ENCODE peak calls at places on chromosomes 11 and 22, in five cellular contexts. Y is MM.1S, C is H9, J is fibroblast of lung, X is IMR-90. T is an unnamed sample.

GRCh38 chr11:100515087-100515486 is 172.0 kb upstream of the ARHGAP42 start:
- DNase-seq in Y (no peak), J (peak; percentile 5), C (peak; percentile 49), X (peak; percentile 42), T (peak; percentile 30)

GRCh38 chr11:128302425-128303186 is 284.8 kb downstream of the ETS1 start:
- DNase-seq in C (no peak), X (no peak), J (no peak), Y (peak; percentile 91), T (no peak)

GRCh38 chr11:64253043-64253442 is 1.7 kb downstream of the PLCB3 start:
- DNase-seq in X (no peak), Y (no peak), J (no peak), C (no peak), T (no peak)

GRCh38 chr11:134932761-134933160 is 520.7 kb upstream of the B3GAT1 start:
- DNase-seq in X (no peak), C (no peak), J (no peak), Y (no peak), T (no peak)

GRCh38 chr11:1532606-1533341 is 39.3 kb downstream of the DUSP8 start:
- DNase-seq in C (no peak), J (no peak), X (no peak), Y (no peak), T (peak; percentile 79)

GRCh38 chr11:11243790-11244469 is 109.1 kb downstream of the CSNK2A3 start:
- DNase-seq in Y (no peak), X (no peak), J (no peak), C (peak; percentile 72), T (no peak)

GRCh38 chr11:34916810-34917780 is 677 bp downstream of the PDHX start:
- DNase-seq in Y (no peak), C (no peak), X (peak; percentile 30), J (peak; percentile 38), T (no peak)

GRCh38 chr11:92380882-92381281 is 156.3 kb downstream of the FAT3 start:
- DNase-seq in Y (no peak), J (peak; percentile 69), X (peak; percentile 77), C (no peak), T (peak; percentile 78)

GRCh38 chr11:60910281-60910687 is 3.7 kb upstream of the TMEM109 start:
- DNase-seq in C (no peak), Y (peak; percentile 90), X (no peak), J (no peak), T (no peak)

GRCh38 chr11:72418834-72419560 is 15.3 kb downstream of the CLPB start:
- DNase-seq in Y (peak; percentile 73), X (no peak), J (no peak), C (no peak), T (no peak)

GRCh38 chr11:72773291-72773690 is 20.6 kb downstream of the STARD10 start:
- DNase-seq in X (peak; percentile 93), C (no peak), Y (no peak), J (peak; percentile 83), T (peak; percentile 90)

GRCh38 chr11:59040607-59041006 is 45.5 kb upstream of the GLYATL1B start:
- DNase-seq in Y (peak; percentile 27), J (no peak), C (no peak), X (no peak), T (no peak)

GRCh38 chr11:2931771-2932738 is 2.8 kb upstream of the PHLDA2 start:
- DNase-seq in J (no peak), Y (no peak), X (no peak), C (no peak), T (no peak)

GRCh38 chr22:42229455-42230149 is 40.9 kb downstream of the TCF20 start:
- DNase-seq in C (no peak), X (peak; percentile 54), J (peak; percentile 61), Y (no peak), T (peak; percentile 67)

GRCh38 chr22:43300891-43301676 is 42.1 kb downstream of the SCUBE1 start:
- DNase-seq in X (no peak), J (no peak), Y (peak; percentile 17), C (no peak), T (no peak)

GRCh38 chr22:48889887-48890692 is 937.6 kb downstream of the BRD1 start:
- DNase-seq in Y (no peak), C (peak; percentile 16), X (no peak), J (no peak), T (no peak)

GRCh38 chr11:18727499-18728236 is 1.7 kb upstream of the IGSF22 start:
- DNase-seq in Y (peak; percentile 28), X (peak; percentile 16), C (peak; percentile 80), J (no peak), T (no peak)

GRCh38 chr11:2363130-2363529 is 14.0 kb upstream of the CD81 start:
- DNase-seq in Y (no peak), J (no peak), X (no peak), C (no peak), T (no peak)

GRCh38 chr11:4991066-4991465 is 3.6 kb upstream of the OR51L1 start:
- DNase-seq in C (no peak), J (no peak), X (peak; percentile 12), Y (peak; percentile 24), T (no peak)

GRCh38 chr11:124778281-124778680 is 16.2 kb upstream of the ESAM start:
- DNase-seq in Y (no peak), C (no peak), J (no peak), X (no peak), T (no peak)

GRCh38 chr11:11268119-11268518 is 84.9 kb downstream of the CSNK2A3 start:
- DNase-seq in C (no peak), X (no peak), J (no peak), Y (no peak), T (no peak)

GRCh38 chr11:27420722-27421572 is 51.6 kb downstream of the LGR4 start:
- DNase-seq in C (no peak), X (no peak), Y (no peak), J (no peak), T (peak; percentile 62)

GRCh38 chr11:111476366-111476765 is 35.8 kb downstream of the BTG4 start:
- DNase-seq in X (peak; percentile 16), Y (no peak), C (no peak), J (no peak), T (peak; percentile 25)

GRCh38 chr11:69272961-69273461 is 20.9 kb upstream of the MYEOV start:
- DNase-seq in Y (no peak), C (no peak), J (no peak), X (no peak), T (no peak)

GRCh38 chr11:131253885-131254204 is 116.6 kb upstream of the NTM start:
- DNase-seq in Y (no peak), C (peak; percentile 71), X (peak; percentile 10), J (peak; percentile 22), T (no peak)

GRCh38 chr11:130413383-130414106 is 14.9 kb downstream of the ADAMTS8 start:
- DNase-seq in X (peak; percentile 95), Y (no peak), C (no peak), J (peak; percentile 85), T (peak; percentile 90)

GRCh38 chr11:709109-709997 is 3.3 kb downstream of the EPS8L2 start:
- DNase-seq in X (no peak), C (no peak), Y (no peak), J (no peak), T (no peak)

GRCh38 chr11:27390959-27391326 is 27.9 kb upstream of the CCDC34 start:
- DNase-seq in C (no peak), Y (no peak), J (no peak), X (peak; percentile 83), T (peak; percentile 86)

GRCh38 chr11:71221201-71221600 is 31.2 kb downstream of the SHANK2 start:
- DNase-seq in X (no peak), Y (no peak), C (no peak), J (no peak), T (no peak)

GRCh38 chr11:19633276-19633675 is 79.4 kb upstream of the NAV2 start:
- DNase-seq in C (no peak), J (peak; percentile 50), Y (no peak), X (no peak), T (no peak)

GRCh38 chr11:114025329-114025907 is 34.1 kb upstream of the ZBTB16 start:
- DNase-seq in X (no peak), Y (no peak), J (no peak), C (no peak), T (no peak)

GRCh38 chr11:92838655-92839334 is 130.7 kb upstream of the MTNR1B start:
- DNase-seq in Y (no peak), X (peak; percentile 16), C (peak; percentile 64), J (peak; percentile 38), T (peak; percentile 9)

GRCh38 chr11:104320091-104320490 is 156.1 kb upstream of the PDGFD start:
- DNase-seq in Y (no peak), X (peak; percentile 63), J (peak; percentile 22), C (no peak), T (peak; percentile 40)

GRCh38 chr11:102109896-102110760 is at the start of gene YAP1:
- DNase-seq in J (peak; percentile 95), Y (peak; percentile 83), X (peak; percentile 91), C (peak; percentile 91), T (peak; percentile 93)

GRCh38 chr11:77820565-77821348 is at the start of the genes AAMDC and RSF1:
- DNase-seq in J (peak; percentile 99), C (peak; percentile 98), Y (peak; percentile 96), X (peak; percentile 99), T (peak; percentile 96)

GRCh38 chr22:41608386-41608785 is 12.5 kb downstream of the DESI1 start:
- DNase-seq in X (no peak), Y (no peak), C (no peak), J (no peak), T (no peak)

GRCh38 chr11:96014234-96014633 is 90.3 kb upstream of the MTMR2 start:
- DNase-seq in X (peak; percentile 61), J (peak; percentile 37), Y (peak; percentile 35), C (no peak), T (peak; percentile 68)

GRCh38 chr22:44669725-44670027 is 32.3 kb upstream of the PRR5 start:
- DNase-seq in Y (no peak), J (no peak), X (peak; percentile 37), C (peak; percentile 62), T (no peak)

GRCh38 chr11:12829131-12829530 is 154.9 kb downstream of the TEAD1 start:
- DNase-seq in J (no peak), X (no peak), C (no peak), Y (no peak), T (no peak)
- H2AFZ ChIP-seq in J (no peak overlapping the region), X (no peak overlapping the region), C (no peak overlapping the region), Y (no peak overlapping the region), T (no peak overlapping the region)

GRCh38 chr22:50101870-50102565 is 12.2 kb downstream of the MOV10L1 start:
- DNase-seq in Y (no peak), X (no peak), J (no peak), C (no peak), T (no peak)
- H2AFZ ChIP-seq in Y (no peak overlapping the region), X (no peak overlapping the region), J (no peak overlapping the region), C (no peak overlapping the region), T (no peak overlapping the region)

GRCh38 chr11:7046474-7046873 is 26.2 kb downstream of the NLRP14 start:
- DNase-seq in C (no peak), Y (no peak), X (peak; percentile 84), J (peak; percentile 79), T (peak; percentile 63)
- H2AFZ ChIP-seq in C (no peak overlapping the region), Y (no peak overlapping the region), X (no peak overlapping the region), J (no peak overlapping the region), T (no peak overlapping the region)

GRCh38 chr11:87043894-87044293 is 6.2 kb downstream of the TMEM135 start:
- DNase-seq in C (no peak), J (no peak), X (no peak), Y (no peak), T (no peak)
- H2AFZ ChIP-seq in C (no peak overlapping the region), J (no peak overlapping the region), X (no peak overlapping the region), Y (no peak overlapping the region), T (no peak overlapping the region)